ENCODE peak calls at places on chromosomes 5 and 9, in seven cellular contexts. N is endothelial cell, G is AG04450, Y is GM13976, Q is keratinocyte, H is SK-N-SH, M is fibroblast of the aortic adventitia. E is an unnamed sample.

GRCh38 chr9:134656334-134657034 is 14.9 kb downstream of the COL5A1 start:
- DNase-seq in N (no peak), G (no peak), Y (no peak), Q (no peak), H (no peak), M (no peak), E (no peak)

GRCh38 chr5:150672237-150672883 is 11.3 kb downstream of the MYOZ3 start:
- DNase-seq in N (peak; percentile 64), G (no peak), Y (peak; percentile 56), Q (peak; percentile 54), H (peak; percentile 83), M (no peak), E (peak; percentile 49)

GRCh38 chr5:80055491-80056170 is 20.5 kb downstream of the THBS4 start:
- DNase-seq in N (no peak), G (no peak), Y (no peak), Q (no peak), H (no peak), M (no peak), E (no peak)

GRCh38 chr9:127418037-127418471 is 6.1 kb upstream of the ZNF79 start:
- DNase-seq in N (peak; percentile 67), G (no peak), Y (peak; percentile 50), Q (no peak), H (peak; percentile 53), M (no peak), E (peak; percentile 65)

GRCh38 chr9:83572524-83572923 is 34.3 kb upstream of the FRMD3 start:
- DNase-seq in N (no peak), G (no peak), Y (no peak), Q (no peak), H (no peak), M (peak; percentile 72), E (no peak)

GRCh38 chr5:73897886-73898285 is 271.9 kb downstream of the ARHGEF28 start:
- DNase-seq in N (no peak), G (no peak), Y (no peak), Q (no peak), H (no peak), M (no peak), E (no peak)

GRCh38 chr9:127116946-127117345 is 5.5 kb downstream of the ANGPTL2 start:
- DNase-seq in N (no peak), G (no peak), Y (peak; percentile 54), Q (no peak), H (no peak), M (no peak), E (peak; percentile 56)

GRCh38 chr9:136326061-136326776 is 1.1 kb upstream of the GPSM1 start:
- DNase-seq in N (no peak), G (peak; percentile 90), Y (no peak), Q (no peak), H (peak; percentile 94), M (peak; percentile 79), E (no peak)

GRCh38 chr5:95823241-95823737 is 763 bp upstream of the GLRX start:
- DNase-seq in N (no peak), G (no peak), Y (no peak), Q (no peak), H (no peak), M (no peak), E (no peak)

GRCh38 chr9:129995409-129996160 is 47.4 kb downstream of the FNBP1 start:
- DNase-seq in N (no peak), G (no peak), Y (no peak), Q (no peak), H (no peak), M (peak; percentile 63), E (no peak)

GRCh38 chr9:76655121-76655531 is 109.1 kb upstream of the PCA3 start:
- DNase-seq in N (no peak), G (no peak), Y (no peak), Q (no peak), H (no peak), M (no peak), E (no peak)

GRCh38 chr5:33257807-33258491 is 182.8 kb upstream of the TARS1 start:
- DNase-seq in N (no peak), G (peak; percentile 34), Y (no peak), Q (no peak), H (no peak), M (peak; percentile 90), E (no peak)

GRCh38 chr9:74742176-74742575 is 145.5 kb downstream of the TRPM6 start:
- DNase-seq in N (no peak), G (no peak), Y (no peak), Q (no peak), H (no peak), M (no peak), E (no peak)

GRCh38 chr9:127225747-127226646 is 38.6 kb upstream of the GARNL3 start:
- DNase-seq in N (no peak), G (no peak), Y (peak; percentile 16), Q (no peak), H (no peak), M (no peak), E (no peak)

GRCh38 chr9:113876806-113877236 is 712 bp downstream of the ZNF618 start:
- DNase-seq in N (no peak), G (no peak), Y (no peak), Q (no peak), H (no peak), M (peak; percentile 56), E (no peak)

GRCh38 chr9:88988796-88989641 is 2.2 kb upstream of the S1PR3 start:
- DNase-seq in N (no peak), G (no peak), Y (no peak), Q (no peak), H (no peak), M (peak; percentile 63), E (peak; percentile 41)

GRCh38 chr5:42992035-42992570 is 48.0 kb downstream of the ANXA2R start:
- DNase-seq in N (no peak), G (no peak), Y (peak; percentile 76), Q (no peak), H (peak; percentile 26), M (peak; percentile 81), E (peak; percentile 73)

GRCh38 chr9:27888661-27889295 is 315.5 kb upstream of the C9orf72 start:
- DNase-seq in N (peak; percentile 11), G (no peak), Y (peak; percentile 22), Q (no peak), H (peak; percentile 10), M (no peak), E (peak; percentile 15)

GRCh38 chr5:65203746-65204145 is 278.0 kb downstream of the ADAMTS6 start:
- DNase-seq in N (no peak), G (peak; percentile 67), Y (no peak), Q (peak; percentile 53), H (no peak), M (peak; percentile 96), E (no peak)

GRCh38 chr5:164672931-164673694 is 1167.7 kb downstream of the MAT2B start:
- DNase-seq in N (no peak), G (no peak), Y (peak; percentile 13), Q (no peak), H (peak; percentile 32), M (peak; percentile 32), E (no peak)
- TF ChIP-seq CTCF in N (peak; percentile 37), G (peak; percentile 45), Y (no peak), Q (no peak), H (peak; percentile 59), M (peak; percentile 29), E (peak; percentile 24)

GRCh38 chr9:90860826-90861225 is 59.2 kb downstream of the SYK start:
- DNase-seq in N (no peak), G (no peak), Y (no peak), Q (no peak), H (no peak), M (no peak), E (no peak)

GRCh38 chr9:90860382-90860781 is 58.8 kb downstream of the SYK start:
- DNase-seq in N (no peak), G (no peak), Y (no peak), Q (no peak), H (no peak), M (no peak), E (no peak)

GRCh38 chr9:90857855-90858254 is 56.2 kb downstream of the SYK start:
- DNase-seq in N (no peak), G (no peak), Y (no peak), Q (no peak), H (no peak), M (no peak), E (no peak)

GRCh38 chr9:90857103-90857502 is 55.5 kb downstream of the SYK start:
- DNase-seq in N (no peak), G (no peak), Y (no peak), Q (no peak), H (no peak), M (no peak), E (no peak)

GRCh38 chr9:90858505-90858904 is 56.9 kb downstream of the SYK start:
- DNase-seq in N (no peak), G (no peak), Y (no peak), Q (no peak), H (no peak), M (no peak), E (no peak)
- TF ChIP-seq CTCF in N (no peak), G (no peak), Y (no peak), Q (no peak), H (no peak), M (no peak), E (no peak)

GRCh38 chr5:6291961-6292360 is 86.4 kb downstream of the MED10 start:
- DNase-seq in N (peak; percentile 38), G (no peak), Y (no peak), Q (no peak), H (no peak), M (peak; percentile 7), E (no peak)
- TF ChIP-seq CTCF in N (no peak), G (no peak), Y (peak; percentile 3), Q (peak; percentile 52), H (no peak), M (peak; percentile 16), E (peak; percentile 47)

GRCh38 chr5:72082048-72082447 is 25.2 kb upstream of the MAP1B start:
- DNase-seq in N (no peak), G (no peak), Y (no peak), Q (no peak), H (no peak), M (no peak), E (no peak)
- TF ChIP-seq CTCF in N (no peak), G (no peak), Y (no peak), Q (peak; percentile 6), H (no peak), M (peak; percentile 7), E (no peak)

GRCh38 chr5:177516601-177517568 is at the start of gene DDX41:
- DNase-seq in N (peak; percentile 91), G (peak; percentile 98), Y (peak; percentile 99), Q (peak; percentile 84), H (peak; percentile 98), M (peak; percentile 99), E (peak; percentile 99)
- TF ChIP-seq CTCF in N (no peak), G (peak; percentile 11), Y (no peak), Q (no peak), H (peak; percentile 20), M (peak; percentile 5), E (no peak)

GRCh38 chr9:109455861-109456260 is 42.2 kb downstream of the PTPN3 start:
- DNase-seq in N (no peak), G (no peak), Y (no peak), Q (no peak), H (no peak), M (no peak), E (no peak)
- TF ChIP-seq CTCF in N (no peak), G (no peak), Y (no peak), Q (no peak), H (no peak), M (no peak), E (peak; percentile 29)

E was measured in GM13977.